ENCODE peak calls at places on chromosomes 13 and 19, in seven cellular contexts. Z, D, K, H, V, U and A are unnamed samples.

GRCh38 chr13:63189712-63190111 is 1774.1 kb upstream of the PCDH20 start:
- DNase-seq in V (no peak), Z (no peak), K (no peak), H (no peak), D (no peak), U (no peak), A (no peak)

GRCh38 chr19:39307822-39308530 is 11.8 kb downstream of the IFNL1 start:
- DNase-seq in U (no peak), V (no peak), K (peak), H (no peak), Z (no peak), D (no peak), A (peak)

GRCh38 chr19:45607071-45608029 is 5.3 kb upstream of the GPR4 start:
- DNase-seq in D (peak), V (peak), K (peak), U (peak), Z (peak), H (peak), A (peak)

GRCh38 chr13:35927554-35927953 is 203.6 kb downstream of the DCLK1 start:
- DNase-seq in U (peak), H (no peak), K (no peak), V (peak), Z (peak), D (no peak), A (peak)

GRCh38 chr13:84873951-84874350 is 925.3 kb downstream of the SLITRK6 start:
- DNase-seq in U (no peak), V (no peak), Z (no peak), H (no peak), K (no peak), D (no peak), A (no peak)

GRCh38 chr19:19647037-19647835 is 3.8 kb upstream of the GMIP start:
- DNase-seq in D (no peak), H (no peak), K (no peak), V (no peak), U (no peak), Z (no peak), A (no peak)

GRCh38 chr13:48319458-48320395 is 16.2 kb downstream of the RB1 start:
- DNase-seq in Z (no peak), D (no peak), V (no peak), H (no peak), K (no peak), U (peak), A (no peak)

GRCh38 chr19:13833330-13834265 is 38.4 kb downstream of the ZSWIM4 start:
- DNase-seq in D (peak), U (peak), H (no peak), Z (peak), K (peak), V (peak), A (peak)

GRCh38 chr13:21576424-21576823 is 27.5 kb downstream of the MICU2 start:
- DNase-seq in D (no peak), Z (peak), K (no peak), H (no peak), U (no peak), V (peak), A (peak)

GRCh38 chr19:15631817-15632216 is 8.9 kb upstream of the CYP4F3 start:
- DNase-seq in K (peak), D (no peak), U (peak), H (no peak), V (no peak), Z (no peak), A (peak)

GRCh38 chr19:39001016-39001415 is 25.5 kb upstream of the FBXO17 start:
- DNase-seq in U (no peak), V (no peak), D (no peak), H (no peak), Z (no peak), K (no peak), A (no peak)

GRCh38 chr19:51108805-51109146 is 567 bp upstream of the CTU1 start:
- DNase-seq in H (no peak), Z (no peak), U (no peak), V (no peak), D (no peak), K (no peak), A (no peak)

GRCh38 chr13:101624210-101624922 is 171.9 kb downstream of the ITGBL1 start:
- DNase-seq in Z (peak), K (peak), H (no peak), U (no peak), D (no peak), V (peak), A (peak)

GRCh38 chr13:21060063-21060826 is 1.1 kb downstream of the LATS2 start:
- DNase-seq in U (peak), Z (peak), V (peak), D (no peak), H (no peak), K (no peak), A (peak)

GRCh38 chr19:29625316-29625715 is 19.2 kb downstream of the POP4 start:
- DNase-seq in Z (no peak), D (peak), U (no peak), V (no peak), H (no peak), K (no peak), A (no peak)

GRCh38 chr19:29624489-29625210 is 18.6 kb downstream of the POP4 start:
- DNase-seq in K (no peak), Z (peak), D (no peak), H (no peak), V (no peak), U (no peak), A (no peak)

GRCh38 chr19:29623726-29624488 is 17.8 kb downstream of the POP4 start:
- DNase-seq in Z (no peak), V (no peak), H (no peak), K (no peak), D (no peak), U (no peak), A (no peak)

GRCh38 chr19:29628661-29629385 is 22.7 kb downstream of the POP4 start:
- DNase-seq in V (no peak), U (peak), Z (no peak), K (no peak), H (no peak), D (no peak), A (no peak)

GRCh38 chr19:29626386-29626785 is 20.3 kb downstream of the POP4 start:
- DNase-seq in D (no peak), H (no peak), U (no peak), Z (no peak), V (no peak), K (no peak), A (no peak)
- H3K18ac ChIP-seq in D (peak), H (no peak), U (no peak), Z (no peak), V (no peak), K (no peak), A (no peak)

GRCh38 chr19:3025516-3025890 is 3.6 kb downstream of the TLE2 start:
- DNase-seq in Z (no peak), U (no peak), K (no peak), H (no peak), D (no peak), V (no peak), A (no peak)
- H3K18ac ChIP-seq in Z (no peak), U (no peak), K (no peak), H (peak), D (no peak), V (no peak), A (peak)

DNA sequence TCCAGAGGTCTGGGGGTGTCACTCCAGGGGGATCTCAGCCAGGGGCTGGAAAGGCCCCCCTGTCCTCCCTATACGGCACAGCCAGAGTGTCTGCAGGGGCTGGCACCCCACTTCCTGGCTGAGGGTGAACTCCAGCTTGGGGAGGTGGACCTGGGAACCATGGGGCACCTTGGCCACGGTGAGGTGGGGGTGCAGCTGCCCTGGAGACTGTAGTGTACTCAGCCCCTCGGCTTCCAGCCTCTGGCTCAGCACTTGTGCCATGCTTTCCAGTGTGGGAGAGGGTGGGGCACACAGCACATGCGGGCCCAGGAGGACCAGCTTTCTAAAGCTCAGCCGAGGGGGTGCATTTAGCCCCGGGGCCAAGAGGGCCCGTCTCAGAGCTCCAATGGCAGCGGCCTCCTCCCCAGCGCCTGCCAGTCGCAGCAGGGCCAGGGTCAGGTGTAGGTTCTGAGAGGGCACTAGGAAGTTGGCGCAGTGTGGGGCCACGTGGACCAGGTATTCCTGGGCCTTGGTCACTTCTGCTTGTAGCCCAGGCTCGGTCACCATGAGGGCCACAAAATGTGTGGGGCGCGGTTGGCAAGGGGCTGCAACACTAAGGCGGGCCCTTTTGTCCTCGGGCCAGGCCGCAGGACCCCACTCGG is 1.4 kb downstream of the LENG9 start:
- DNase-seq in V (peak), K (peak), U (peak), H (no peak), Z (no peak), D (no peak), A (no peak)
- H3K18ac ChIP-seq in V (peak), K (no peak), U (no peak), H (peak), Z (no peak), D (peak), A (no peak)

DNA sequence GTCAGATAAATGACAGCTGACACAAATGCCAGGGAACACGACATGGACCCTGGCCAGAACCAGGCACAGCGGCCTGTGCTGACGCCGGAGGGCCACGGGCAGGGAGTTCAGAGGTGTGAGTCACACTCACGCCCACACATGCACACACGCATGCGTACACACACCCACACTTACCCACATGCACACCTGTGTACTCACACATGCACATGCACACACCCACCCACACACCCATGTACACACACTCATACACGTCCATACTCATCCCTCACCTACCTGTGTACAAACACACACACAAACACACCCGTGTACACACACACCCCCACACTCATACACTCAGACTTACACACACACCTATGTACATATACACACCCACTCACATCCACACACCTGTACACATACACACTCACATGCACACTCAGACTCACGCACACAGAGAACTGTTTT is 40.4 kb downstream of the MLLT1 start:
- DNase-seq in U (no peak), Z (peak), D (no peak), H (no peak), V (no peak), K (no peak), A (no peak)
- H3K18ac ChIP-seq in U (no peak), Z (no peak), D (no peak), H (no peak), V (peak), K (no peak), A (no peak)

DNA sequence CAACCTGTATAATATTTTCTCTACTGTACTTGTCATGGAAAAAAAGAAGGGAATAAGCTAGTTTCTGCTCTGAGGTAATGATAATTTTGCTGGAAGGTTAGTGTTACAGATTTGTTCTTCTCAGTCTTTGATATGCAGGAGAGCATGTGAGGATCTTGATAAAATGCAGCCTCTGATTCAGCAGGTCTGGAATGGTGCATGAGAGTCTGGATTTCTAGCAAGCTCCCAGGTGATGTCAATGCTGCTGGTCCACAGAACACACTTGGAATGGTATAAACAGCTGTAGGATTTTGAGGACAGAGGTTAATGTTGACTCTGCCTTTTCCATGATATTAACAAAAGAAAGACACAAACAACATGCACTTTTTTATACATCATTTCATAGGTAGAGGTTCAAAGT is 173.6 kb downstream of the NDFIP2 start:
- DNase-seq in U (peak), H (no peak), Z (no peak), V (no peak), K (no peak), D (no peak), A (peak)
- H3K18ac ChIP-seq in U (no peak), H (no peak), Z (no peak), V (no peak), K (no peak), D (no peak), A (no peak)

GRCh38 chr13:44026194-44026593 is 146.5 kb downstream of the LACC1 start:
- DNase-seq in V (no peak), D (no peak), Z (no peak), U (no peak), K (no peak), H (no peak), A (no peak)

GRCh38 chr13:44035400-44035799 is 155.7 kb downstream of the LACC1 start:
- DNase-seq in V (no peak), H (no peak), K (no peak), Z (no peak), D (no peak), U (no peak), A (no peak)

GRCh38 chr13:44032801-44033200 is 153.1 kb downstream of the LACC1 start:
- DNase-seq in K (no peak), H (no peak), U (peak), D (no peak), V (no peak), Z (no peak), A (no peak)

GRCh38 chr13:44031555-44031954 is 151.9 kb downstream of the LACC1 start:
- DNase-seq in K (peak), V (no peak), H (no peak), Z (no peak), D (no peak), U (no peak), A (peak)

GRCh38 chr13:44030615-44031014 is 150.9 kb downstream of the LACC1 start:
- DNase-seq in U (peak), K (no peak), H (no peak), D (no peak), V (no peak), Z (no peak), A (no peak)
- H3K18ac ChIP-seq in U (no peak), K (no peak), H (no peak), D (no peak), V (no peak), Z (no peak), A (no peak)

GRCh38 chr13:33859691-33860303 is 41.8 kb downstream of the RFC3 start:
- DNase-seq in V (no peak), H (no peak), U (no peak), D (no peak), Z (no peak), K (no peak), A (no peak)
- H3K18ac ChIP-seq in V (no peak), H (no peak), U (no peak), D (no peak), Z (no peak), K (no peak), A (no peak)

GRCh38 chr19:4455742-4456565 is 1.6 kb downstream of the UBXN6 start:
- DNase-seq in U (no peak), Z (peak), H (no peak), K (no peak), D (no peak), V (peak), A (peak)
- H3K18ac ChIP-seq in U (no peak), Z (peak), H (no peak), K (no peak), D (no peak), V (peak), A (no peak)

GRCh38 chr13:112065867-112066623 is 904 bp upstream of the SOX1 start:
- DNase-seq in Z (no peak), V (no peak), H (no peak), D (no peak), U (no peak), K (peak), A (no peak)

GRCh38 chr13:112066624-112067004 is 335 bp upstream of the SOX1 start:
- DNase-seq in Z (no peak), H (no peak), U (no peak), D (peak), V (peak), K (peak), A (peak)

GRCh38 chr13:112063807-112064206 is 3.1 kb upstream of the SOX1 start:
- DNase-seq in K (no peak), H (no peak), D (no peak), Z (no peak), U (no peak), V (no peak), A (no peak)

GRCh38 chr13:112064222-112064621 is 2.7 kb upstream of the SOX1 start:
- DNase-seq in V (no peak), K (no peak), Z (no peak), H (no peak), D (no peak), U (no peak), A (no peak)

DNA sequence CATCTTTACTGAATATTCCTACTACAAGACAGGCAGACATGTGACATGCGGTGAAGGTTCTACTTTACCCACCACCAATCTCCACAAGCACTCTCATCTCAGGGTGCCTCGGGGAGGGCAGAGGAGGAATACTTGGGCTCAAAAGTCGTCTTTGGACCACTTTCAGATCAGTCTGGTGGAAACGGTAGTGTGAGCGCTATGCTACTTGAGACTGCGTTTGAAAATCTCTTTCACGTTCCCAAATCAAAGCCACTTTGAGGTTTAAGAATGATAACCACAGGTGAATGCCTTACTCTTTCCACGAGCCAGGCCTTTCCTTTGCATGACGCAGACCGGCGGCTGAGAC is 1.5 kb upstream of the SOX1 start:
- DNase-seq in V (no peak), K (no peak), U (no peak), D (no peak), Z (no peak), H (no peak), A (no peak)
- H3K18ac ChIP-seq in V (no peak), K (no peak), U (no peak), D (no peak), Z (no peak), H (no peak), A (no peak)